ENCODE peak calls at places on chromosomes 7 and 10, in seven cellular contexts. One of them, this sample, is unnamed.

GRCh38 chr7:157791261-157791660 is 454.5 kb downstream of the DNAJB6 start:
- DNase-seq in T-cell: no peak
- DNase-seq in NT2/D1: no peak
- DNase-seq in CD8-positive, alpha-beta memory T cell: no peak
- DNase-seq in heart right ventricle: no peak
- DNase-seq in PC-3: peak
- DNase-seq in stimulated activated CD4-positive, alpha-beta T cell treated with anti-CD3 and anti-CD28 coated beads, Interleukin-12 subunit alpha, Interleukin-12 subunit beta, amount 100 ng/mL, for 4 hours: no peak
- DNase-seq in this sample: no peak

GRCh38 chr10:30688456-30688855 is 58.9 kb upstream of the LYZL2 start:
- DNase-seq in NT2/D1: no peak
- DNase-seq in stimulated activated CD4-positive, alpha-beta T cell treated with anti-CD3 and anti-CD28 coated beads, Interleukin-12 subunit alpha, Interleukin-12 subunit beta, amount 100 ng/mL, for 4 hours: no peak
- DNase-seq in heart right ventricle: no peak
- DNase-seq in PC-3: no peak
- DNase-seq in T-cell: no peak
- DNase-seq in CD8-positive, alpha-beta memory T cell: no peak
- DNase-seq in this sample: no peak

GRCh38 chr7:106313456-106313891 is 28.7 kb upstream of the NAMPT start:
- DNase-seq in stimulated activated CD4-positive, alpha-beta T cell treated with anti-CD3 and anti-CD28 coated beads, Interleukin-12 subunit alpha, Interleukin-12 subunit beta, amount 100 ng/mL, for 4 hours: no peak
- DNase-seq in T-cell: no peak
- DNase-seq in heart right ventricle: no peak
- DNase-seq in CD8-positive, alpha-beta memory T cell: no peak
- DNase-seq in NT2/D1: no peak
- DNase-seq in PC-3: peak
- DNase-seq in this sample: peak

GRCh38 chr10:70477661-70478162 is 855 bp upstream of the PALD1 start:
- DNase-seq in heart right ventricle: no peak
- DNase-seq in stimulated activated CD4-positive, alpha-beta T cell treated with anti-CD3 and anti-CD28 coated beads, Interleukin-12 subunit alpha, Interleukin-12 subunit beta, amount 100 ng/mL, for 4 hours: peak
- DNase-seq in NT2/D1: no peak
- DNase-seq in T-cell: peak
- DNase-seq in CD8-positive, alpha-beta memory T cell: peak
- DNase-seq in PC-3: peak
- DNase-seq in this sample: peak

GRCh38 chr7:114082934-114083647 is 164.3 kb upstream of the PPP1R3A start:
- DNase-seq in stimulated activated CD4-positive, alpha-beta T cell treated with anti-CD3 and anti-CD28 coated beads, Interleukin-12 subunit alpha, Interleukin-12 subunit beta, amount 100 ng/mL, for 4 hours: no peak
- DNase-seq in PC-3: no peak
- DNase-seq in T-cell: no peak
- DNase-seq in CD8-positive, alpha-beta memory T cell: no peak
- DNase-seq in heart right ventricle: peak
- DNase-seq in NT2/D1: no peak
- DNase-seq in this sample: no peak

GRCh38 chr7:123747620-123748141 is 1.1 kb downstream of the WASL start:
- DNase-seq in heart right ventricle: peak
- DNase-seq in NT2/D1: peak
- DNase-seq in CD8-positive, alpha-beta memory T cell: peak
- DNase-seq in stimulated activated CD4-positive, alpha-beta T cell treated with anti-CD3 and anti-CD28 coated beads, Interleukin-12 subunit alpha, Interleukin-12 subunit beta, amount 100 ng/mL, for 4 hours: peak
- DNase-seq in PC-3: peak
- DNase-seq in T-cell: no peak
- DNase-seq in this sample: peak

GRCh38 chr7:50832744-50833143 is 50.0 kb upstream of the GRB10 start:
- DNase-seq in PC-3: peak
- DNase-seq in T-cell: no peak
- DNase-seq in heart right ventricle: no peak
- DNase-seq in NT2/D1: no peak
- DNase-seq in stimulated activated CD4-positive, alpha-beta T cell treated with anti-CD3 and anti-CD28 coated beads, Interleukin-12 subunit alpha, Interleukin-12 subunit beta, amount 100 ng/mL, for 4 hours: no peak
- DNase-seq in CD8-positive, alpha-beta memory T cell: no peak
- DNase-seq in this sample: peak

GRCh38 chr10:85719408-85719807 is 647.2 kb downstream of the GRID1 start:
- DNase-seq in heart right ventricle: no peak
- DNase-seq in PC-3: no peak
- DNase-seq in T-cell: no peak
- DNase-seq in stimulated activated CD4-positive, alpha-beta T cell treated with anti-CD3 and anti-CD28 coated beads, Interleukin-12 subunit alpha, Interleukin-12 subunit beta, amount 100 ng/mL, for 4 hours: no peak
- DNase-seq in CD8-positive, alpha-beta memory T cell: no peak
- DNase-seq in NT2/D1: no peak
- DNase-seq in this sample: no peak

GRCh38 chr10:117533507-117534281 is 8.9 kb upstream of the EMX2 start:
- DNase-seq in T-cell: no peak
- DNase-seq in PC-3: no peak
- DNase-seq in CD8-positive, alpha-beta memory T cell: no peak
- DNase-seq in NT2/D1: no peak
- DNase-seq in stimulated activated CD4-positive, alpha-beta T cell treated with anti-CD3 and anti-CD28 coated beads, Interleukin-12 subunit alpha, Interleukin-12 subunit beta, amount 100 ng/mL, for 4 hours: no peak
- DNase-seq in heart right ventricle: no peak
- DNase-seq in this sample: no peak

GRCh38 chr10:124709862-124710261 is 34.3 kb downstream of the FAM53B start:
- DNase-seq in CD8-positive, alpha-beta memory T cell: no peak
- DNase-seq in T-cell: no peak
- DNase-seq in PC-3: no peak
- DNase-seq in heart right ventricle: no peak
- DNase-seq in stimulated activated CD4-positive, alpha-beta T cell treated with anti-CD3 and anti-CD28 coated beads, Interleukin-12 subunit alpha, Interleukin-12 subunit beta, amount 100 ng/mL, for 4 hours: no peak
- DNase-seq in NT2/D1: no peak
- DNase-seq in this sample: peak

GRCh38 chr7:103680161-103681144 is 234.4 kb upstream of the SLC26A5 start:
- DNase-seq in CD8-positive, alpha-beta memory T cell: no peak
- DNase-seq in heart right ventricle: no peak
- DNase-seq in T-cell: no peak
- DNase-seq in NT2/D1: no peak
- DNase-seq in PC-3: no peak
- DNase-seq in stimulated activated CD4-positive, alpha-beta T cell treated with anti-CD3 and anti-CD28 coated beads, Interleukin-12 subunit alpha, Interleukin-12 subunit beta, amount 100 ng/mL, for 4 hours: no peak
- DNase-seq in this sample: no peak

GRCh38 chr10:35574924-35575352 is 30.2 kb upstream of the GJD4 start:
- DNase-seq in heart right ventricle: no peak
- DNase-seq in NT2/D1: no peak
- DNase-seq in CD8-positive, alpha-beta memory T cell: no peak
- DNase-seq in PC-3: peak
- DNase-seq in stimulated activated CD4-positive, alpha-beta T cell treated with anti-CD3 and anti-CD28 coated beads, Interleukin-12 subunit alpha, Interleukin-12 subunit beta, amount 100 ng/mL, for 4 hours: no peak
- DNase-seq in T-cell: no peak
- DNase-seq in this sample: no peak

GRCh38 chr10:111766464-111766863 is 417.1 kb downstream of the GPAM start:
- DNase-seq in PC-3: no peak
- DNase-seq in heart right ventricle: no peak
- DNase-seq in stimulated activated CD4-positive, alpha-beta T cell treated with anti-CD3 and anti-CD28 coated beads, Interleukin-12 subunit alpha, Interleukin-12 subunit beta, amount 100 ng/mL, for 4 hours: no peak
- DNase-seq in CD8-positive, alpha-beta memory T cell: no peak
- DNase-seq in NT2/D1: no peak
- DNase-seq in T-cell: no peak
- DNase-seq in this sample: no peak

GRCh38 chr10:52488606-52489485 is 174.8 kb downstream of the DKK1 start:
- DNase-seq in NT2/D1: no peak
- DNase-seq in stimulated activated CD4-positive, alpha-beta T cell treated with anti-CD3 and anti-CD28 coated beads, Interleukin-12 subunit alpha, Interleukin-12 subunit beta, amount 100 ng/mL, for 4 hours: no peak
- DNase-seq in T-cell: no peak
- DNase-seq in PC-3: peak
- DNase-seq in CD8-positive, alpha-beta memory T cell: no peak
- DNase-seq in heart right ventricle: no peak
- DNase-seq in this sample: peak

GRCh38 chr7:151088856-151089699 is 2.8 kb downstream of the AGAP3 start:
- DNase-seq in NT2/D1: no peak
- DNase-seq in stimulated activated CD4-positive, alpha-beta T cell treated with anti-CD3 and anti-CD28 coated beads, Interleukin-12 subunit alpha, Interleukin-12 subunit beta, amount 100 ng/mL, for 4 hours: no peak
- DNase-seq in CD8-positive, alpha-beta memory T cell: no peak
- DNase-seq in heart right ventricle: peak
- DNase-seq in T-cell: no peak
- DNase-seq in PC-3: peak
- DNase-seq in this sample: peak

GRCh38 chr7:82975811-82976468 is 186.7 kb downstream of the PCLO start:
- DNase-seq in T-cell: no peak
- DNase-seq in stimulated activated CD4-positive, alpha-beta T cell treated with anti-CD3 and anti-CD28 coated beads, Interleukin-12 subunit alpha, Interleukin-12 subunit beta, amount 100 ng/mL, for 4 hours: no peak
- DNase-seq in CD8-positive, alpha-beta memory T cell: no peak
- DNase-seq in PC-3: peak
- DNase-seq in heart right ventricle: no peak
- DNase-seq in NT2/D1: no peak
- DNase-seq in this sample: peak

GRCh38 chr10:72818076-72818475 is 75.5 kb upstream of the OIT3 start:
- DNase-seq in NT2/D1: no peak
- DNase-seq in CD8-positive, alpha-beta memory T cell: no peak
- DNase-seq in stimulated activated CD4-positive, alpha-beta T cell treated with anti-CD3 and anti-CD28 coated beads, Interleukin-12 subunit alpha, Interleukin-12 subunit beta, amount 100 ng/mL, for 4 hours: no peak
- DNase-seq in T-cell: no peak
- DNase-seq in PC-3: no peak
- DNase-seq in heart right ventricle: no peak
- DNase-seq in this sample: no peak

GRCh38 chr10:32166365-32166764 is 110.1 kb upstream of the KIF5B start:
- DNase-seq in PC-3: no peak
- DNase-seq in NT2/D1: no peak
- DNase-seq in stimulated activated CD4-positive, alpha-beta T cell treated with anti-CD3 and anti-CD28 coated beads, Interleukin-12 subunit alpha, Interleukin-12 subunit beta, amount 100 ng/mL, for 4 hours: no peak
- DNase-seq in heart right ventricle: no peak
- DNase-seq in T-cell: no peak
- DNase-seq in CD8-positive, alpha-beta memory T cell: no peak
- DNase-seq in this sample: peak

GRCh38 chr7:95511716-95512260 is 26.0 kb downstream of the ASB4 start:
- DNase-seq in PC-3: peak
- DNase-seq in heart right ventricle: peak
- DNase-seq in T-cell: no peak
- DNase-seq in CD8-positive, alpha-beta memory T cell: peak
- DNase-seq in NT2/D1: peak
- DNase-seq in stimulated activated CD4-positive, alpha-beta T cell treated with anti-CD3 and anti-CD28 coated beads, Interleukin-12 subunit alpha, Interleukin-12 subunit beta, amount 100 ng/mL, for 4 hours: peak
- DNase-seq in this sample: peak

GRCh38 chr10:43386981-43387677 is 15.7 kb downstream of the FXYD4 start:
- DNase-seq in heart right ventricle: no peak
- DNase-seq in stimulated activated CD4-positive, alpha-beta T cell treated with anti-CD3 and anti-CD28 coated beads, Interleukin-12 subunit alpha, Interleukin-12 subunit beta, amount 100 ng/mL, for 4 hours: no peak
- DNase-seq in NT2/D1: no peak
- DNase-seq in T-cell: no peak
- DNase-seq in PC-3: no peak
- DNase-seq in CD8-positive, alpha-beta memory T cell: no peak
- DNase-seq in this sample: no peak

GRCh38 chr7:46566375-46566774 is 645.3 kb upstream of the IGFBP3 start:
- DNase-seq in stimulated activated CD4-positive, alpha-beta T cell treated with anti-CD3 and anti-CD28 coated beads, Interleukin-12 subunit alpha, Interleukin-12 subunit beta, amount 100 ng/mL, for 4 hours: no peak
- DNase-seq in PC-3: no peak
- DNase-seq in T-cell: no peak
- DNase-seq in NT2/D1: no peak
- DNase-seq in CD8-positive, alpha-beta memory T cell: no peak
- DNase-seq in heart right ventricle: no peak
- DNase-seq in this sample: no peak

GRCh38 chr10:88800152-88801125 is 2.1 kb upstream of the LIPM start:
- DNase-seq in NT2/D1: no peak
- DNase-seq in PC-3: no peak
- DNase-seq in T-cell: no peak
- DNase-seq in CD8-positive, alpha-beta memory T cell: no peak
- DNase-seq in stimulated activated CD4-positive, alpha-beta T cell treated with anti-CD3 and anti-CD28 coated beads, Interleukin-12 subunit alpha, Interleukin-12 subunit beta, amount 100 ng/mL, for 4 hours: no peak
- DNase-seq in heart right ventricle: no peak
- DNase-seq in this sample: peak

GRCh38 chr10:61486251-61486650 is 33.1 kb upstream of the TMEM26 start:
- DNase-seq in heart right ventricle: no peak
- DNase-seq in T-cell: no peak
- DNase-seq in CD8-positive, alpha-beta memory T cell: no peak
- DNase-seq in stimulated activated CD4-positive, alpha-beta T cell treated with anti-CD3 and anti-CD28 coated beads, Interleukin-12 subunit alpha, Interleukin-12 subunit beta, amount 100 ng/mL, for 4 hours: no peak
- DNase-seq in NT2/D1: no peak
- DNase-seq in PC-3: no peak
- DNase-seq in this sample: no peak

GRCh38 chr10:122462533-122463465 is 1.4 kb downstream of the HTRA1 start:
- DNase-seq in CD8-positive, alpha-beta memory T cell: no peak
- DNase-seq in stimulated activated CD4-positive, alpha-beta T cell treated with anti-CD3 and anti-CD28 coated beads, Interleukin-12 subunit alpha, Interleukin-12 subunit beta, amount 100 ng/mL, for 4 hours: no peak
- DNase-seq in NT2/D1: no peak
- DNase-seq in PC-3: peak
- DNase-seq in heart right ventricle: peak
- DNase-seq in T-cell: no peak
- DNase-seq in this sample: peak

This sample was measured in epithelial cell of esophagus.